ENCODE peak calls at places on chromosomes 5 and 9, in nine cellular contexts. A is PC-3, F is H1, I is H9, R is fibroblast of lung, D is GM23248, G is mammary epithelial cell, Z is HCT116, P is SK-N-SH. B is an unnamed sample.

GRCh38 chr9:89674667-89675402 is 70.0 kb downstream of the GADD45G start:
- DNase-seq in R (no peak), A (no peak), F (no peak), G (no peak), D (peak), I (peak), P (peak), Z (no peak), B (no peak)

GRCh38 chr5:14727428-14727865 is 62.9 kb downstream of the OTULIN start:
- DNase-seq in P (peak), D (peak), F (peak), A (peak), Z (peak), I (peak), G (peak), R (peak), B (peak)

GRCh38 chr5:4905674-4906528 is 234.2 kb upstream of the ADAMTS16 start:
- DNase-seq in Z (no peak), P (peak), I (peak), F (peak), A (no peak), D (no peak), G (no peak), R (no peak), B (no peak)

GRCh38 chr5:95537501-95537900 is 17.3 kb downstream of the SKIC3 start:
- DNase-seq in G (no peak), P (no peak), Z (no peak), A (no peak), R (no peak), D (no peak), I (no peak), F (no peak), B (no peak)

GRCh38 chr5:149205625-149206523 is 64.6 kb downstream of the ABLIM3 start:
- DNase-seq in A (peak), R (peak), I (no peak), D (peak), Z (no peak), G (no peak), F (peak), P (no peak), B (no peak)

GRCh38 chr5:119274767-119275130 is 81.1 kb upstream of the TNFAIP8 start:
- DNase-seq in D (peak), I (no peak), P (no peak), A (no peak), F (no peak), G (peak), Z (peak), R (peak), B (peak)

GRCh38 chr5:66554211-66554610 is 42.0 kb upstream of the MAST4 start:
- DNase-seq in D (peak), Z (no peak), R (no peak), P (no peak), I (no peak), F (no peak), G (peak), A (peak), B (peak)

GRCh38 chr9:6328103-6328502 is at the start of gene TPD52L3:
- DNase-seq in D (no peak), P (no peak), Z (no peak), A (no peak), G (no peak), F (no peak), R (no peak), I (no peak), B (no peak)

GRCh38 chr5:96256795-96257470 is 176.1 kb downstream of the PCSK1 start:
- DNase-seq in D (peak), A (peak), I (no peak), G (peak), Z (peak), R (peak), F (no peak), P (peak), B (no peak)

GRCh38 chr5:125112196-125112595 is 365.8 kb upstream of the ZNF608 start:
- DNase-seq in D (no peak), A (peak), P (no peak), R (peak), F (no peak), I (no peak), Z (no peak), G (peak), B (no peak)

GRCh38 chr5:15604986-15605385 is 105.0 kb downstream of the FBXL7 start:
- DNase-seq in G (no peak), A (no peak), D (no peak), R (peak), Z (no peak), I (no peak), P (no peak), F (no peak), B (no peak)

GRCh38 chr9:134712243-134712642 is 70.6 kb downstream of the COL5A1 start:
- DNase-seq in F (no peak), G (no peak), D (no peak), I (no peak), P (no peak), R (no peak), Z (no peak), A (no peak), B (no peak)

GRCh38 chr5:150054569-150054968 is 31.8 kb downstream of the CSF1R start:
- DNase-seq in A (no peak), Z (no peak), F (no peak), R (no peak), D (no peak), I (no peak), G (no peak), P (no peak), B (no peak)

GRCh38 chr9:95189230-95190098 is 128.0 kb downstream of the FANCC start:
- DNase-seq in P (peak), R (peak), F (no peak), Z (no peak), D (no peak), A (no peak), I (no peak), G (no peak), B (no peak)

GRCh38 chr9:134619456-134619982 is 22.1 kb upstream of the COL5A1 start:
- DNase-seq in P (no peak), Z (no peak), R (no peak), F (peak), D (no peak), A (no peak), I (peak), G (no peak), B (no peak)

GRCh38 chr9:76365028-76365427 is 29.2 kb downstream of the RFK start:
- DNase-seq in G (peak), F (no peak), Z (no peak), I (no peak), P (no peak), D (peak), A (peak), R (no peak), B (no peak)

GRCh38 chr5:134551891-134552290 is 26.4 kb downstream of the JADE2 start:
- DNase-seq in Z (no peak), I (no peak), D (peak), P (no peak), A (peak), F (no peak), G (no peak), R (no peak), B (no peak)
- H2AFZ ChIP-seq in Z (no peak), I (no peak), D (no peak), P (no peak), A (no peak), F (no peak), G (no peak), R (no peak), B (no peak)

DNA sequence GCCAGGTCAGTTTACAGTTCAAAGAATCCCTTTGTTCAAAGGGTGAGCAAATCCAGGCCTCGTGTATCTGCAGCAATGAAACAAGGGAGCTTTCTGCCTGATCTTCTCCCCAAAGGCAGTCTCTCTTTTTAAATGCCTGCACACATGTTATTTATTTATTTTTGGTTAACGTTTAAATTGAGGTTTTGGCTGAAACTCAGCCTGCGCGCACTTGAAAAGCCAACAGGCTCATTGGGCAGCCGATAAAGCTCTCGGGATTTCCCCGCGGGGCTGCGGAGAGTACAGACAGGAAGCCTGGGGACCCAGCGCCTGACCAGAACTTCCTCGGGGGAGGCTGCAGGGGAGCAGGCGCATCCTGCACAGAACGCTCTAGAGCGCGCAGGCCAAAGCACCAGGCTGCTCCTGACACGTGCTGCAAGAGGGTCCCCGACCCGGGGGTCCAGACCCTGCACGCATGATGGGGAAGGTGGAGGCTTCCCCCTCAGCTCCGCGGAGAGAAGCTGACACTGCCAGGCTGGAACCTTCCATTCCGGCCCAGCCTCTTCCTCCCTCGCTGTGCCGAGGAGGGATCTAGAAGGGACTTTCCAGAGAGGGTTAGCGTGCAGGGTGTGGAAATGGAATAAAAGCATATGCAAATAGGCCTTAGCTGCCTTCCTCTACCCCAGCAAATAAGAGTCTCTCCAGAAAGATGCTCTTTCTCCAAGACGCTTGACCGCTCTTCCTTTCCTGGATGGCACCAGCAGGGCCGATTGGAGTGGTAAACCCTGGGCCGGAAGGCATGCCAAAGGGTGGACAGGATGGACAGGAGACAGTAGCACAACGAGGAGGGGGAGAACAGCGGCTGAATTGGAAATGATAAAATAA is 46.1 kb downstream of the PTTG1 start:
- DNase-seq in A (peak), R (peak), F (peak), D (peak), P (peak), I (peak), G (peak), Z (no peak), B (peak)
- H2AFZ ChIP-seq in A (peak), R (peak), F (peak), D (peak), P (peak), I (no peak), G (peak), Z (no peak), B (peak)

DNA sequence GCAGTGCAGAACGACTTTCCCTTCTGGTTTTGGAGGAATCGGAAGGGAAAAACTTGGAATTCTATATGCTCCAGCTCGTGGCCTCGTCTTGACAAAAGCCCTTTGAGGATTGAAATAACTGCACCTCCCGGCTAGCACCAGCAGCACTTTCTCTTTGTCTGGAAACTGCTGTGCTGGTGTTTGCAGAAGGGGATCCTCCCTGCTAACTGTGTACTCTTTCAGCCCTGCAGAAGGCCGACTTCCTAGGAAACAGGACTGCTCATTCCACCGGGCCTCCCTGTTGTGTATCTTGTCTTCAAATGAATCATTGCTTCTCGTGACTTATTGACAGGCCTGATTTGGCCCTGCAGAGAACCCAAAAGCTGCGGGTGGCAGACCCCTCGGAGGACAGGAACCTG is 23.6 kb downstream of the STC2 start:
- DNase-seq in D (no peak), Z (no peak), P (no peak), G (no peak), I (no peak), R (no peak), A (peak), F (no peak), B (no peak)
- H2AFZ ChIP-seq in D (no peak), Z (no peak), P (no peak), G (no peak), I (no peak), R (no peak), A (no peak), F (no peak), B (no peak)

GRCh38 chr5:128539038-128539429 is 989 bp upstream of the FBN2 start:
- DNase-seq in D (peak), G (peak), Z (no peak), A (no peak), F (no peak), P (no peak), R (peak), I (no peak), B (peak)

GRCh38 chr5:128538249-128539037 is 398 bp upstream of the FBN2 start:
- DNase-seq in Z (no peak), P (peak), G (peak), I (peak), D (peak), F (peak), A (peak), R (peak), B (peak)

GRCh38 chr5:128537306-128537998 is 593 bp downstream of the FBN2 start:
- DNase-seq in F (peak), R (peak), Z (no peak), D (peak), I (peak), G (peak), P (peak), A (peak), B (peak)

GRCh38 chr5:128536861-128537305 is 1.2 kb downstream of the FBN2 start:
- DNase-seq in P (peak), F (peak), Z (no peak), A (no peak), G (no peak), I (peak), D (peak), R (peak), B (no peak)

GRCh38 chr5:128537999-128538248 is at the start of gene FBN2:
- DNase-seq in G (no peak), I (no peak), F (no peak), R (no peak), P (peak), D (no peak), Z (no peak), A (no peak), B (no peak)
- H2AFZ ChIP-seq in G (peak), I (no peak), F (no peak), R (peak), P (peak), D (peak), Z (no peak), A (peak), B (peak)

DNA sequence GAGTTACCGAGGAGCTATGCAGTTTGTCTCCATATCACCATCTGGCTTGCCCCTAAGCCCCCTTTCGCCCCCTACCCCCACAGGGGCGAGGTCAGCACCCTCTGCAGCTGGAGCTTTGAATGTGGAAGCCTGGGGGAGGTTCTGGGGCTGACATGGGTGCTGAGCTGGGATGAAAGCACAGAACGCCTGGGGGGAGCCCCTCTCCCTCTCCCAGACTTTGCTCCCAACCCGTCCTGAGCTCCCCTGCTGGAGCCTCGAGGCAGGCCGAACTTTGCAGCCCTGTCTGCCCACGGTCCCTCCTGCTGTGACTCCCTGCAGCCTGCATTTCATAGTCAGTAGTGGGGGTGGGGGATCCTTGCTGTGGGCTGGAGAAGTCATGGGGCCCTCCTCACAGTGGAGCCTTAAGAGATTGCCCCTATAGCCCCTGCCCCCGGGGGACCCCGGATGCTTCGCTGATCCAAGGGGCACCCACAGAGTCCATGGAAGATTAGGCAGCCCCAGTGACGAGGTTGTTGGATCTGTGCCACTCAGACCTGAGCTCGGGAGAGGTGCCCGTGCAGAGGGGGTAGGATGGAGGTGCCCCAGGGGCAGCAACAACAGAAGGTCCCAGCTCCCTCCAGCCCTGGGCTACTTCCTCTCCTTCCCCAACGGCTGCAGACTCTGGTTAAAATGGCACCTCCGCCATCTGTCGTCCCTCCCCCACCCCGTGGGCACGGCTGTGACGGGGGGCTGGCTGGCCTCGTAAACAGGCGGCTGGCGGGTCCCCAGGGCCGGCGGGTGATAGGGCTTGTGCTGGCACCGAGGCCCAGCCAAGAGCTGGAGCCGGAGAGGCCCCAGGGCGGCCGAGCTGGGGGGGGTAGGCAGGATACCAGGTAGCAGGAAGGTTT is 162.0 kb downstream of the C9orf50 start:
- DNase-seq in D (peak), F (no peak), R (no peak), G (no peak), I (no peak), P (peak), Z (no peak), A (no peak), B (no peak)
- H2AFZ ChIP-seq in D (peak), F (no peak), R (no peak), G (peak), I (no peak), P (peak), Z (no peak), A (no peak), B (peak)

GRCh38 chr9:35108461-35108860 is 5.5 kb upstream of the STOML2 start:
- DNase-seq in G (no peak), I (no peak), Z (no peak), D (no peak), F (no peak), A (no peak), R (no peak), P (no peak), B (no peak)

GRCh38 chr9:35111006-35111933 is 4.4 kb downstream of the ATOSB start:
- DNase-seq in F (peak), Z (peak), P (peak), A (peak), G (peak), I (peak), R (peak), D (peak), B (peak)

GRCh38 chr9:35108946-35109575 is 6.1 kb upstream of the STOML2 start:
- DNase-seq in F (no peak), R (no peak), G (no peak), D (no peak), A (no peak), Z (no peak), P (no peak), I (no peak), B (no peak)

GRCh38 chr9:35112257-35113020 is 3.2 kb downstream of the ATOSB start:
- DNase-seq in P (no peak), A (peak), G (peak), F (no peak), I (no peak), R (peak), D (peak), Z (no peak), B (no peak)

DNA sequence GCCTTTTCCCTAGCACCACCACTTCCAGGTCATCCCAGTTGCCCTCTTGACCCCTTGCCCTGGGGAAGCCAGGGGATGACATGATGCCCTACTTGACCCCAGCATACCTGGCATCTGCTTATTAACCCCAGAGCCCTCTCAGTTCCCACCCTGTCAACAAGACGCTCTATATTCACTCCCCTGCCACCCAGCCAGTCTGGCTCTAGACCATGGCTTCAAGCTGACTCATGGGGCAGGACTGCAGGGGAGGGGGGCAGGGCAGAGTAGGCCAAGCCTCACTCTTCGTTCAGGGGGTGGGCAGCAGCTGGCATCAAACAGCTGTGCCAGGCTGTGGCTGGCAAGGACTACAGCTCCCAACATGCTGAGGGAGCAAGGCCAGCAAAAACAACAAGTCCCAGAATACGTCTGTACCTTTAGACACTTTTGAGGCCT is 5.3 kb downstream of the ATOSB start:
- DNase-seq in R (peak), P (no peak), I (no peak), A (peak), D (peak), F (no peak), G (peak), Z (no peak), B (no peak)
- H2AFZ ChIP-seq in R (no peak), P (no peak), I (no peak), A (no peak), D (no peak), F (no peak), G (no peak), Z (no peak), B (no peak)

GRCh38 chr5:170388240-170388639 is 927 bp downstream of the KCNMB1 start:
- DNase-seq in D (no peak), A (no peak), R (no peak), I (no peak), Z (no peak), F (no peak), G (no peak), P (no peak), B (no peak)

GRCh38 chr5:170387775-170388174 is 1.4 kb downstream of the KCNMB1 start:
- DNase-seq in Z (no peak), A (no peak), P (no peak), I (no peak), D (no peak), R (no peak), G (no peak), F (no peak), B (no peak)

GRCh38 chr5:170388818-170389217 is 349 bp downstream of the KCNMB1 start:
- DNase-seq in I (no peak), Z (no peak), R (no peak), P (no peak), F (no peak), G (no peak), A (no peak), D (no peak), B (no peak)

GRCh38 chr5:170389250-170389902 is at the start of gene KCNMB1:
- DNase-seq in F (no peak), G (no peak), D (peak), P (no peak), A (no peak), Z (no peak), R (no peak), I (peak), B (no peak)

GRCh38 chr5:170386743-170387142 is 2.4 kb downstream of the KCNMB1 start:
- DNase-seq in R (no peak), A (no peak), P (no peak), F (no peak), D (no peak), G (no peak), I (no peak), Z (no peak), B (no peak)
- H2AFZ ChIP-seq in R (no peak), A (no peak), P (no peak), F (peak), D (no peak), G (no peak), I (no peak), Z (no peak), B (no peak)

GRCh38 chr9:3054017-3054586 is 210.2 kb upstream of the PUM3 start:
- DNase-seq in D (no peak), F (no peak), R (no peak), Z (no peak), G (no peak), P (no peak), I (no peak), A (no peak), B (no peak)

GRCh38 chr9:3058409-3058808 is 214.5 kb upstream of the PUM3 start:
- DNase-seq in A (no peak), D (no peak), R (no peak), G (no peak), F (no peak), Z (no peak), I (no peak), P (no peak), B (no peak)

GRCh38 chr9:3059781-3060468 is 216.0 kb upstream of the PUM3 start:
- DNase-seq in F (no peak), D (no peak), A (no peak), G (peak), I (peak), Z (no peak), R (no peak), P (no peak), B (peak)
- H2AFZ ChIP-seq in F (peak), D (no peak), A (no peak), G (peak), I (peak), Z (no peak), R (no peak), P (peak), B (peak)